ENCODE peak calls at places on chromosomes 4 and X, in nine cellular contexts. D, C, W, B, R, H, J, G and V are unnamed samples.

GRCh38 chr4:128871948-128872347 is 62.4 kb downstream of the JADE1 start:
- DNase-seq in D (no peak), C (no peak), W (peak), B (no peak), R (no peak), H (no peak), J (no peak), G (no peak), V (no peak)

GRCh38 chrX:153623310-153624029 is 23.5 kb upstream of the DUSP9 start:
- DNase-seq in D (peak), C (no peak), W (no peak), B (no peak), R (no peak), H (no peak), J (no peak), G (no peak), V (no peak)

GRCh38 chr4:37793562-37793961 is 32.9 kb upstream of the PGM2 start:
- DNase-seq in D (no peak), C (no peak), W (peak), B (no peak), R (no peak), H (no peak), J (no peak), G (no peak), V (no peak)

GRCh38 chr4:85603437-85604336 is 128.7 kb downstream of the ARHGAP24 start:
- DNase-seq in D (no peak), C (no peak), W (no peak), B (no peak), R (no peak), H (no peak), J (no peak), G (no peak), V (no peak)

GRCh38 chr4:85953651-85954018 is 406.2 kb downstream of the MAPK10 start:
- DNase-seq in D (no peak), C (no peak), W (peak), B (peak), R (no peak), H (no peak), J (no peak), G (no peak), V (no peak)

GRCh38 chr4:123397276-123398150 is 918 bp downstream of the SPRY1 start:
- DNase-seq in D (peak), C (peak), W (peak), B (peak), R (no peak), H (peak), J (peak), G (peak), V (peak)

GRCh38 chr4:98517444-98518021 is 140.9 kb downstream of the TSPAN5 start:
- DNase-seq in D (no peak), C (no peak), W (peak), B (no peak), R (no peak), H (no peak), J (no peak), G (no peak), V (no peak)

GRCh38 chrX:125709074-125709473 is 389.4 kb downstream of the TEX13C start:
- DNase-seq in D (no peak), C (peak), W (no peak), B (no peak), R (no peak), H (no peak), J (no peak), G (no peak), V (no peak)

GRCh38 chr4:185229021-185229818 is 19.8 kb downstream of the SNX25 start:
- DNase-seq in D (no peak), C (no peak), W (no peak), B (no peak), R (no peak), H (no peak), J (no peak), G (no peak), V (no peak)

GRCh38 chr4:128228778-128229457 is 58.7 kb downstream of the PGRMC2 start:
- DNase-seq in D (no peak), C (no peak), W (no peak), B (no peak), R (peak), H (no peak), J (no peak), G (peak), V (no peak)

GRCh38 chr4:5365071-5366008 is 314.1 kb downstream of the STK32B start:
- DNase-seq in D (no peak), C (no peak), W (peak), B (peak), R (peak), H (no peak), J (no peak), G (no peak), V (no peak)

GRCh38 chrX:130024127-130024526 is 41.7 kb downstream of the BCORL1 start:
- DNase-seq in D (peak), C (peak), W (peak), B (peak), R (no peak), H (peak), J (peak), G (peak), V (peak)

GRCh38 chrX:23434356-23434884 is 99.8 kb downstream of the PTCHD1 start:
- DNase-seq in D (peak), C (peak), W (no peak), B (peak), R (no peak), H (no peak), J (no peak), G (no peak), V (peak)

GRCh38 chrX:40282901-40283674 is 185.3 kb upstream of the BCOR start:
- DNase-seq in D (no peak), C (no peak), W (no peak), B (no peak), R (no peak), H (no peak), J (no peak), G (no peak), V (no peak)

GRCh38 chr4:23365086-23365485 is 524.8 kb downstream of the PPARGC1A start:
- DNase-seq in D (no peak), C (no peak), W (no peak), B (no peak), R (no peak), H (no peak), J (no peak), G (no peak), V (no peak)

GRCh38 chrX:139725720-139726119 is 17.8 kb upstream of the MCF2 start:
- DNase-seq in D (no peak), C (no peak), W (no peak), B (no peak), R (no peak), H (no peak), J (no peak), G (no peak), V (no peak)

GRCh38 chr4:127261476-127261875 is 371.3 kb upstream of the INTU start:
- DNase-seq in D (no peak), C (no peak), W (no peak), B (no peak), R (no peak), H (no peak), J (no peak), G (no peak), V (no peak)

GRCh38 chr4:182577411-182577810 is 334.2 kb downstream of the TENM3 start:
- DNase-seq in D (no peak), C (no peak), W (no peak), B (no peak), R (no peak), H (no peak), J (no peak), G (no peak), V (no peak)

GRCh38 chr4:41204400-41204978 is 9.9 kb downstream of the APBB2 start:
- DNase-seq in D (no peak), C (no peak), W (peak), B (no peak), R (no peak), H (no peak), J (no peak), G (no peak), V (no peak)

GRCh38 chr4:55249476-55249875 is 96.6 kb upstream of the SRD5A3 start:
- DNase-seq in D (no peak), C (no peak), W (no peak), B (no peak), R (no peak), H (no peak), J (no peak), G (no peak), V (no peak)

GRCh38 chrX:20363003-20363674 is 96.4 kb upstream of the RPS6KA3 start:
- DNase-seq in D (no peak), C (no peak), W (no peak), B (peak), R (peak), H (no peak), J (no peak), G (peak), V (no peak)

GRCh38 chr4:108166038-108166437 is 2.7 kb downstream of the LEF1 start:
- DNase-seq in D (no peak), C (no peak), W (no peak), B (no peak), R (no peak), H (peak), J (peak), G (no peak), V (no peak)

GRCh38 chrX:429266-429825 is 42.6 kb upstream of the PPP2R3B start:
- DNase-seq in D (peak), C (no peak), W (no peak), B (no peak), R (no peak), H (no peak), J (no peak), G (no peak), V (no peak)

GRCh38 chrX:39975094-39975865 is 122.5 kb downstream of the BCOR start:
- DNase-seq in D (no peak), C (no peak), W (no peak), B (peak), R (peak), H (no peak), J (no peak), G (peak), V (no peak)

GRCh38 chr4:148359769-148360168 is 82.4 kb downstream of the NR3C2 start:
- DNase-seq in D (no peak), C (no peak), W (no peak), B (no peak), R (no peak), H (no peak), J (no peak), G (no peak), V (no peak)

GRCh38 chr4:828641-829271 is 2.8 kb upstream of the CPLX1 start:
- DNase-seq in D (peak), C (peak), W (peak), B (no peak), R (no peak), H (no peak), J (no peak), G (no peak), V (no peak)

GRCh38 chrX:148929686-148930085 is 429.3 kb downstream of the AFF2 start:
- DNase-seq in D (no peak), C (no peak), W (no peak), B (no peak), R (no peak), H (no peak), J (no peak), G (no peak), V (no peak)

GRCh38 chr4:108372678-108373077 is 203.9 kb upstream of the LEF1 start:
- DNase-seq in D (no peak), C (no peak), W (no peak), B (no peak), R (no peak), H (no peak), J (no peak), G (no peak), V (no peak)

GRCh38 chr4:158710814-158711213 is 12.4 kb downstream of the PPID start:
- DNase-seq in D (no peak), C (no peak), W (peak), B (no peak), R (no peak), H (no peak), J (no peak), G (no peak), V (no peak)

GRCh38 chr4:170128219-170128804 is 38.6 kb upstream of the AADAT start:
- DNase-seq in D (no peak), C (no peak), W (no peak), B (no peak), R (no peak), H (no peak), J (no peak), G (no peak), V (no peak)

GRCh38 chr4:37956941-37957340 is 3.3 kb upstream of the PTTG2 start:
- DNase-seq in D (no peak), C (no peak), W (no peak), B (no peak), R (no peak), H (no peak), J (no peak), G (no peak), V (no peak)

GRCh38 chrX:136725446-136726104 is 55.2 kb downstream of the ARHGEF6 start:
- DNase-seq in D (no peak), C (no peak), W (no peak), B (peak), R (no peak), H (no peak), J (no peak), G (no peak), V (no peak)

GRCh38 chr4:165053645-165054044 is at the start of gene TRIM75:
- DNase-seq in D (no peak), C (no peak), W (no peak), B (no peak), R (no peak), H (no peak), J (no peak), G (no peak), V (no peak)

GRCh38 chr4:139524062-139524631 is 31.9 kb downstream of the SETD7 start:
- DNase-seq in D (no peak), C (no peak), W (no peak), B (no peak), R (no peak), H (no peak), J (no peak), G (no peak), V (no peak)

GRCh38 chr4:48152259-48152658 is 18.2 kb upstream of the TXK start:
- DNase-seq in D (no peak), C (no peak), W (no peak), B (no peak), R (no peak), H (no peak), J (no peak), G (no peak), V (no peak)

GRCh38 chr4:173919196-173919595 is 364.3 kb downstream of the FBXO8 start:
- DNase-seq in D (no peak), C (no peak), W (no peak), B (no peak), R (no peak), H (no peak), J (no peak), G (no peak), V (no peak)

GRCh38 chr4:174775366-174775765 is 53.7 kb downstream of the GLRA3 start:
- DNase-seq in D (no peak), C (no peak), W (no peak), B (no peak), R (no peak), H (no peak), J (no peak), G (no peak), V (no peak)

GRCh38 chrX:20263474-20263873 is 3.2 kb downstream of the RPS6KA3 start:
- DNase-seq in D (no peak), C (no peak), W (peak), B (no peak), R (no peak), H (no peak), J (no peak), G (no peak), V (no peak)

GRCh38 chr4:80045831-80046230 is 27.2 kb downstream of the ANTXR2 start:
- DNase-seq in D (no peak), C (no peak), W (no peak), B (no peak), R (no peak), H (no peak), J (no peak), G (no peak), V (no peak)

GRCh38 chr4:2276581-2277325 is 14.8 kb upstream of the MXD4 start:
- DNase-seq in D (peak), C (no peak), W (no peak), B (no peak), R (no peak), H (no peak), J (no peak), G (no peak), V (no peak)